ENCODE peak calls at places on chromosomes 5 and 9, in six cellular contexts. R is IMR-90, C is mesenteric fat pad, T is HCT116, N is HepG2, W is sciatic nerve. Y is an unnamed sample.

GRCh38 chr9:124469011-124469832 is 19.0 kb downstream of the ADGRD2 start:
- DNase-seq in W (no peak), N (no peak), R (no peak), T (no peak), C (no peak), Y (no peak)

GRCh38 chr9:75993434-75993833 is 103.0 kb downstream of the PCSK5 start:
- DNase-seq in R (peak), N (peak), C (no peak), T (peak), W (no peak), Y (peak)

GRCh38 chr5:59770953-59771352 is 122.6 kb downstream of the PDE4D start:
- DNase-seq in R (no peak), C (no peak), W (no peak), N (no peak), T (no peak), Y (no peak)

GRCh38 chr5:127802477-127802865 is 99.3 kb downstream of the CCDC192 start:
- DNase-seq in N (no peak), R (peak), T (no peak), W (no peak), C (no peak), Y (no peak)

GRCh38 chr5:145764325-145764724 is 70.8 kb downstream of the PRELID2 start:
- DNase-seq in W (no peak), T (no peak), R (peak), N (no peak), C (no peak), Y (no peak)

GRCh38 chr9:100595391-100596199 is 17.7 kb downstream of the CAVIN4 start:
- DNase-seq in N (peak), R (peak), W (no peak), T (peak), C (no peak), Y (peak)

GRCh38 chr5:6718161-6718681 is 5.0 kb downstream of the TENT4A start:
- DNase-seq in C (no peak), N (no peak), W (peak), R (no peak), T (no peak), Y (no peak)

GRCh38 chr5:84378961-84379360 is 5.7 kb downstream of the EDIL3 start:
- DNase-seq in T (no peak), N (no peak), R (peak), W (no peak), C (no peak), Y (no peak)

GRCh38 chr9:119368681-119369581 is at the start of gene BRINP1:
- DNase-seq in R (no peak), W (no peak), N (no peak), T (no peak), C (no peak), Y (peak)

GRCh38 chr9:108628281-108628680 is 227.5 kb downstream of the ACTL7B start:
- DNase-seq in W (no peak), C (no peak), N (no peak), T (no peak), R (no peak), Y (no peak)

GRCh38 chr9:135050072-135050990 is 37.1 kb upstream of the OLFM1 start:
- DNase-seq in R (no peak), N (no peak), T (no peak), C (peak), W (no peak), Y (no peak)

GRCh38 chr5:143536364-143536763 is 132.9 kb upstream of the NR3C1 start:
- DNase-seq in T (peak), R (peak), W (no peak), N (peak), C (no peak), Y (peak)

GRCh38 chr5:1246711-1247431 is 21.7 kb downstream of the SLC6A18 start:
- DNase-seq in T (no peak), N (peak), C (no peak), W (no peak), R (no peak), Y (peak)

GRCh38 chr9:33913541-33913940 is 96.6 kb downstream of the UBE2R2 start:
- DNase-seq in C (no peak), N (no peak), R (no peak), T (no peak), W (no peak), Y (no peak)

GRCh38 chr5:66144799-66145390 is 795 bp downstream of the SREK1 start:
- DNase-seq in T (no peak), C (peak), R (no peak), N (peak), W (no peak), Y (no peak)

GRCh38 chr5:170437621-170438375 is 48.6 kb upstream of the KCNMB1 start:
- DNase-seq in R (no peak), W (no peak), N (no peak), T (no peak), C (no peak), Y (no peak)

Y was measured in hepatocyte.